ENCODE peak calls at places on chromosomes 13 and 19, in nine cellular contexts. One of them, this sample, is unnamed.

GRCh38 chr19:41687419-41687818 is 651 bp downstream of the CEACAM7 start:
- DNase-seq in transverse colon: no peak
- DNase-seq in SK-N-MC: no peak
- DNase-seq in suprapubic skin: no peak
- DNase-seq in GM12878: no peak
- DNase-seq in upper lobe of left lung: no peak
- DNase-seq in stomach: no peak
- DNase-seq in K562: no peak
- DNase-seq in prostate gland: no peak
- DNase-seq in this sample: no peak

GRCh38 chr13:73273737-73274136 is 214.9 kb downstream of the KLF5 start:
- DNase-seq in transverse colon: no peak
- DNase-seq in SK-N-MC: no peak
- DNase-seq in suprapubic skin: no peak
- DNase-seq in GM12878: no peak
- DNase-seq in upper lobe of left lung: no peak
- DNase-seq in stomach: no peak
- DNase-seq in K562: no peak
- DNase-seq in prostate gland: no peak
- DNase-seq in this sample: no peak

GRCh38 chr13:99470027-99470426 is 31.2 kb upstream of the TM9SF2 start:
- DNase-seq in transverse colon: no peak
- DNase-seq in SK-N-MC: no peak
- DNase-seq in suprapubic skin: no peak
- DNase-seq in GM12878: no peak
- DNase-seq in upper lobe of left lung: no peak
- DNase-seq in stomach: no peak
- DNase-seq in K562: no peak
- DNase-seq in prostate gland: no peak
- DNase-seq in this sample: no peak

GRCh38 chr13:93862259-93862658 is 617.2 kb downstream of the DCT start:
- DNase-seq in transverse colon: no peak
- DNase-seq in SK-N-MC: no peak
- DNase-seq in suprapubic skin: no peak
- DNase-seq in GM12878: no peak
- DNase-seq in upper lobe of left lung: no peak
- DNase-seq in stomach: no peak
- DNase-seq in K562: no peak
- DNase-seq in prostate gland: no peak
- DNase-seq in this sample: no peak

GRCh38 chr19:54316746-54317107 is 3.8 kb upstream of the LILRA5 start:
- DNase-seq in transverse colon: no peak
- DNase-seq in SK-N-MC: no peak
- DNase-seq in suprapubic skin: no peak
- DNase-seq in GM12878: no peak
- DNase-seq in upper lobe of left lung: peak
- DNase-seq in stomach: no peak
- DNase-seq in K562: peak
- DNase-seq in prostate gland: no peak
- DNase-seq in this sample: peak

GRCh38 chr19:15252398-15253018 is 20.3 kb upstream of the EPHX3 start:
- DNase-seq in transverse colon: no peak
- DNase-seq in SK-N-MC: no peak
- DNase-seq in suprapubic skin: no peak
- DNase-seq in GM12878: no peak
- DNase-seq in upper lobe of left lung: no peak
- DNase-seq in stomach: no peak
- DNase-seq in K562: no peak
- DNase-seq in prostate gland: no peak
- DNase-seq in this sample: no peak

GRCh38 chr13:44188257-44188656 is 185.4 kb upstream of the SERP2 start:
- DNase-seq in transverse colon: no peak
- DNase-seq in SK-N-MC: no peak
- DNase-seq in suprapubic skin: no peak
- DNase-seq in GM12878: no peak
- DNase-seq in upper lobe of left lung: no peak
- DNase-seq in stomach: no peak
- DNase-seq in K562: no peak
- DNase-seq in prostate gland: no peak
- DNase-seq in this sample: no peak

GRCh38 chr13:51829236-51829899 is 15.6 kb downstream of the TMEM272 start:
- DNase-seq in transverse colon: no peak
- DNase-seq in SK-N-MC: no peak
- DNase-seq in suprapubic skin: no peak
- DNase-seq in GM12878: no peak
- DNase-seq in upper lobe of left lung: no peak
- DNase-seq in stomach: no peak
- DNase-seq in K562: no peak
- DNase-seq in prostate gland: no peak
- DNase-seq in this sample: no peak

GRCh38 chr13:113802090-113802531 is 43.1 kb downstream of the TMEM255B start:
- DNase-seq in transverse colon: no peak
- DNase-seq in SK-N-MC: no peak
- DNase-seq in suprapubic skin: peak
- DNase-seq in GM12878: no peak
- DNase-seq in upper lobe of left lung: no peak
- DNase-seq in stomach: no peak
- DNase-seq in K562: peak
- DNase-seq in prostate gland: no peak
- DNase-seq in this sample: peak

GRCh38 chr19:17590780-17591688 is 35.6 kb downstream of the COLGALT1 start:
- DNase-seq in transverse colon: no peak
- DNase-seq in SK-N-MC: no peak
- DNase-seq in suprapubic skin: no peak
- DNase-seq in GM12878: no peak
- DNase-seq in upper lobe of left lung: no peak
- DNase-seq in stomach: no peak
- DNase-seq in K562: no peak
- DNase-seq in prostate gland: no peak
- DNase-seq in this sample: no peak

GRCh38 chr13:97542102-97542501 is 108.1 kb downstream of the RAP2A start:
- DNase-seq in transverse colon: no peak
- DNase-seq in SK-N-MC: no peak
- DNase-seq in suprapubic skin: no peak
- DNase-seq in GM12878: no peak
- DNase-seq in upper lobe of left lung: no peak
- DNase-seq in stomach: no peak
- DNase-seq in K562: no peak
- DNase-seq in prostate gland: no peak
- DNase-seq in this sample: no peak

GRCh38 chr19:40465025-40465780 is at the start of gene BLVRB:
- DNase-seq in transverse colon: peak
- DNase-seq in SK-N-MC: no peak
- DNase-seq in suprapubic skin: no peak
- DNase-seq in GM12878: no peak
- DNase-seq in upper lobe of left lung: peak
- DNase-seq in stomach: no peak
- DNase-seq in K562: no peak
- DNase-seq in prostate gland: no peak
- DNase-seq in this sample: no peak
- TF ChIP-seq POLR2AphosphoS5 in transverse colon: peak
- TF ChIP-seq POLR2AphosphoS5 in SK-N-MC: peak
- TF ChIP-seq POLR2AphosphoS5 in suprapubic skin: no peak
- TF ChIP-seq POLR2AphosphoS5 in GM12878: peak
- TF ChIP-seq POLR2AphosphoS5 in upper lobe of left lung: peak
- TF ChIP-seq POLR2AphosphoS5 in stomach: peak
- TF ChIP-seq POLR2AphosphoS5 in K562: peak
- TF ChIP-seq POLR2AphosphoS5 in prostate gland: no peak
- TF ChIP-seq POLR2AphosphoS5 in this sample: peak

GRCh38 chr13:29707876-29708543 is 112.5 kb upstream of the SLC7A1 start:
- DNase-seq in transverse colon: peak
- DNase-seq in SK-N-MC: no peak
- DNase-seq in suprapubic skin: no peak
- DNase-seq in GM12878: no peak
- DNase-seq in upper lobe of left lung: peak
- DNase-seq in stomach: peak
- DNase-seq in K562: peak
- DNase-seq in prostate gland: no peak
- DNase-seq in this sample: no peak

GRCh38 chr13:29706923-29707322 is 111.4 kb upstream of the SLC7A1 start:
- DNase-seq in transverse colon: no peak
- DNase-seq in SK-N-MC: no peak
- DNase-seq in suprapubic skin: no peak
- DNase-seq in GM12878: no peak
- DNase-seq in upper lobe of left lung: no peak
- DNase-seq in stomach: no peak
- DNase-seq in K562: no peak
- DNase-seq in prostate gland: no peak
- DNase-seq in this sample: no peak

GRCh38 chr13:29703421-29703820 is 107.9 kb upstream of the SLC7A1 start:
- DNase-seq in transverse colon: no peak
- DNase-seq in SK-N-MC: no peak
- DNase-seq in suprapubic skin: no peak
- DNase-seq in GM12878: no peak
- DNase-seq in upper lobe of left lung: no peak
- DNase-seq in stomach: no peak
- DNase-seq in K562: no peak
- DNase-seq in prostate gland: no peak
- DNase-seq in this sample: no peak

GRCh38 chr13:29702912-29703351 is 107.4 kb upstream of the SLC7A1 start:
- DNase-seq in transverse colon: no peak
- DNase-seq in SK-N-MC: no peak
- DNase-seq in suprapubic skin: peak
- DNase-seq in GM12878: no peak
- DNase-seq in upper lobe of left lung: no peak
- DNase-seq in stomach: no peak
- DNase-seq in K562: no peak
- DNase-seq in prostate gland: no peak
- DNase-seq in this sample: no peak

DNA sequence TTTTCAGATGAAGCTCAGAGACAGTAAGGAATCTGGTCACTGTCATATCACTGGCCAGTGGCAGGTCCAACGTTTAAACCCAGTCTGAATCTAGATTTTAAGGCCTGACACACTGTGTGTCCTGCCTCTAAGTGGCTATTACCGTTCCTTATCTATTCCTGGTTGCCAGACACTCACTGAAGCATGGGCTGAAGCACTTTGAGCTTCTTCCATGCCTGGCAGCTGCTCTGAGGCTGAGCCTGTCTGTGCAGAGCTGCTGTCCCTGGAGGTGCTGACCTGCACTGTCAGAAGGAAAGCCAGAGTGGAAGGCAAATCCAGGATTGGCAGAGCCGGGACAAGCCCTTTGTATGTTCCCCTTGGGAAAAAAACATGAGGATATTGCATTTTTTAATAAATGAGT is 109.2 kb upstream of the SLC7A1 start:
- DNase-seq in transverse colon: no peak
- DNase-seq in SK-N-MC: no peak
- DNase-seq in suprapubic skin: no peak
- DNase-seq in GM12878: no peak
- DNase-seq in upper lobe of left lung: no peak
- DNase-seq in stomach: no peak
- DNase-seq in K562: no peak
- DNase-seq in prostate gland: no peak
- DNase-seq in this sample: no peak
- H3K27ac ChIP-seq in transverse colon: no peak
- H3K27ac ChIP-seq in SK-N-MC: no peak
- H3K27ac ChIP-seq in suprapubic skin: no peak
- H3K27ac ChIP-seq in GM12878: no peak
- H3K27ac ChIP-seq in upper lobe of left lung: no peak
- H3K27ac ChIP-seq in stomach: no peak
- H3K27ac ChIP-seq in K562: no peak
- H3K27ac ChIP-seq in prostate gland: no peak
- H3K27ac ChIP-seq in this sample: peak

DNA sequence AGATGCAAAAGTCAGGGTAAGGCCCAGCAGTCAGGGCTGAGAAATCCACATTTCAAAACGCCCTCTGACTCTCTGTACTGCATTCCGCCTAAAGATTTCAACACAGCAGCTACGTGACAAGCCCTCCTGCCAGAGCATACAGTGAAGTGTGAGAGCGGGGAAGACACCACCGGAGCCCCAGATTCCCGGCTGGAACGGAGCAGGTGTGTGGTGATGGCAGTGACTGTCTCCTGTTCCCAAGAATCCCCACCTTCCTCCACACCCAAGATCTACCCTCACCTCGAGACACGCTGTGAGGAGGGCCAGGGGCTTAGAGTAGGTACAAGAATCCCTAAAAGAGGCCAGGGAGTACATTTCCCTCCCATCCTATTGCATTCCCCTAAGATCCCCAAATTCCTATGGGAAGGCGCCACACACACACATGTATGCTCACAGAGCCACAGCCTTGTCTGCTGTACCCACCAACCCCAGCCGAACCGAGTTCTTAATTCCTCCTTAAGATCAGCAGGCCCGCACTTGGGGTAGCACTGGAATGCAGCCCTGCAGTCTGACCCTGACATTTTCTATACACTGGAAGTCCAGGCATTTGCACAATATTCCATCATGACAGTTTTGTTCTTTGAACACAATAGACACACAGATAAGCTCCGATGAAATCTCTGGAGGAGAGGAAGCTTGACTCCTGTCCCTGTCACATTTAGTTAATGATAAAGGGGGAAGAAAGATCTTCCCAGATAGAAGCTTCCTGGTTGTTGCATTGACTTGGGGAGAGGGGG is 102.9 kb downstream of the FOXO1 start:
- DNase-seq in transverse colon: no peak
- DNase-seq in SK-N-MC: no peak
- DNase-seq in suprapubic skin: no peak
- DNase-seq in GM12878: no peak
- DNase-seq in upper lobe of left lung: peak
- DNase-seq in stomach: no peak
- DNase-seq in K562: no peak
- DNase-seq in prostate gland: no peak
- DNase-seq in this sample: no peak
- TF ChIP-seq POLR2AphosphoS5 in transverse colon: no peak
- TF ChIP-seq POLR2AphosphoS5 in SK-N-MC: no peak
- TF ChIP-seq POLR2AphosphoS5 in suprapubic skin: no peak
- TF ChIP-seq POLR2AphosphoS5 in GM12878: no peak
- TF ChIP-seq POLR2AphosphoS5 in upper lobe of left lung: no peak
- TF ChIP-seq POLR2AphosphoS5 in stomach: no peak
- TF ChIP-seq POLR2AphosphoS5 in K562: no peak
- TF ChIP-seq POLR2AphosphoS5 in prostate gland: no peak
- TF ChIP-seq POLR2AphosphoS5 in this sample: no peak

GRCh38 chr13:106919638-106920037 is 351.7 kb upstream of the ARGLU1 start:
- DNase-seq in transverse colon: no peak
- DNase-seq in SK-N-MC: no peak
- DNase-seq in suprapubic skin: no peak
- DNase-seq in GM12878: no peak
- DNase-seq in upper lobe of left lung: peak
- DNase-seq in stomach: no peak
- DNase-seq in K562: no peak
- DNase-seq in prostate gland: no peak
- DNase-seq in this sample: peak
- H3K27ac ChIP-seq in transverse colon: no peak
- H3K27ac ChIP-seq in SK-N-MC: no peak
- H3K27ac ChIP-seq in suprapubic skin: peak
- H3K27ac ChIP-seq in GM12878: no peak
- H3K27ac ChIP-seq in upper lobe of left lung: peak
- H3K27ac ChIP-seq in stomach: peak
- H3K27ac ChIP-seq in K562: no peak
- H3K27ac ChIP-seq in prostate gland: no peak
- H3K27ac ChIP-seq in this sample: peak